ENCODE peak calls at places on chromosomes 11 and 22, in eight cellular contexts. H, Y, R, C, G, T, S and P are unnamed samples.

GRCh38 chr11:70158201-70158600 is 44.9 kb upstream of the FADD start:
- DNase-seq in T (no peak), R (peak), G (peak), S (peak), H (peak), Y (no peak), C (no peak), P (no peak)

GRCh38 chr11:75576445-75577049 is 14.5 kb downstream of the SERPINH1 start:
- DNase-seq in S (no peak), G (no peak), T (peak), H (no peak), Y (peak), R (no peak), C (no peak), P (peak)

GRCh38 chr11:114812698-114813097 is 134.4 kb downstream of the NXPE2 start:
- DNase-seq in S (no peak), T (no peak), Y (no peak), C (no peak), G (no peak), R (no peak), H (no peak), P (no peak)

GRCh38 chr11:47593492-47593933 is 698 bp downstream of the C1QTNF4 start:
- DNase-seq in C (no peak), Y (no peak), S (no peak), T (peak), G (no peak), H (no peak), R (no peak), P (no peak)

GRCh38 chr11:10002221-10002620 is 291.8 kb downstream of the SBF2 start:
- DNase-seq in T (no peak), H (no peak), R (no peak), S (no peak), Y (no peak), C (no peak), G (no peak), P (no peak)

GRCh38 chr11:554824-555499 is 5.6 kb downstream of the LMNTD2 start:
- DNase-seq in R (peak), Y (peak), C (no peak), G (no peak), T (peak), H (peak), S (peak), P (no peak)

GRCh38 chr11:57255618-57256017 is 18.6 kb upstream of the APLNR start:
- DNase-seq in T (no peak), S (no peak), Y (no peak), H (no peak), R (no peak), G (no peak), C (no peak), P (no peak)

GRCh38 chr11:35402751-35403454 is 16.5 kb downstream of the SLC1A2 start:
- DNase-seq in C (no peak), Y (no peak), S (no peak), H (no peak), G (no peak), R (no peak), T (no peak), P (no peak)

GRCh38 chr11:74014880-74015279 is 6.0 kb upstream of the UCP3 start:
- DNase-seq in T (no peak), S (no peak), R (no peak), H (no peak), G (no peak), Y (no peak), C (no peak), P (no peak)

GRCh38 chr11:65639623-65640482 is 2.0 kb downstream of the SIPA1 start:
- DNase-seq in T (peak), H (no peak), G (no peak), Y (peak), C (no peak), R (no peak), S (no peak), P (no peak)

GRCh38 chr22:36860438-36860820 is 377 bp upstream of the NCF4 start:
- DNase-seq in Y (no peak), S (no peak), T (peak), G (no peak), C (no peak), H (no peak), R (no peak), P (no peak)

GRCh38 chr11:12560861-12561260 is 113.4 kb upstream of the TEAD1 start:
- DNase-seq in T (no peak), S (no peak), C (no peak), G (no peak), Y (no peak), R (no peak), H (no peak), P (no peak)

GRCh38 chr11:45373506-45373905 is 87.4 kb upstream of the SYT13 start:
- DNase-seq in G (no peak), S (no peak), H (no peak), R (no peak), Y (no peak), T (no peak), C (no peak), P (no peak)

GRCh38 chr22:48940988-48941902 is 886.4 kb downstream of the BRD1 start:
- DNase-seq in C (no peak), Y (peak), H (no peak), R (no peak), G (no peak), S (no peak), T (no peak), P (no peak)

GRCh38 chr11:33772300-33772699 is 2.0 kb downstream of the FBXO3 start:
- DNase-seq in G (no peak), H (no peak), C (no peak), T (no peak), Y (no peak), S (no peak), R (no peak), P (no peak)

GRCh38 chr11:92776676-92777075 is 192.8 kb upstream of the MTNR1B start:
- DNase-seq in Y (no peak), S (no peak), H (no peak), G (no peak), T (no peak), C (no peak), R (no peak), P (no peak)

GRCh38 chr22:43187171-43188099 is 501 bp upstream of the TTLL12 start:
- DNase-seq in G (peak), R (peak), H (peak), S (peak), C (peak), T (peak), Y (peak), P (peak)

GRCh38 chr22:43188829-43189545 is 2.1 kb upstream of the TTLL12 start:
- DNase-seq in S (no peak), H (no peak), G (no peak), R (no peak), T (no peak), Y (no peak), C (no peak), P (no peak)

GRCh38 chr22:43185860-43186261 is 1.1 kb downstream of the TTLL12 start:
- DNase-seq in R (peak), G (peak), C (peak), T (no peak), Y (peak), S (peak), H (peak), P (no peak)

GRCh38 chr22:43183496-43184263 is 3.3 kb downstream of the TTLL12 start:
- DNase-seq in G (no peak), S (no peak), H (no peak), Y (no peak), T (no peak), C (no peak), R (no peak), P (no peak)

DNA sequence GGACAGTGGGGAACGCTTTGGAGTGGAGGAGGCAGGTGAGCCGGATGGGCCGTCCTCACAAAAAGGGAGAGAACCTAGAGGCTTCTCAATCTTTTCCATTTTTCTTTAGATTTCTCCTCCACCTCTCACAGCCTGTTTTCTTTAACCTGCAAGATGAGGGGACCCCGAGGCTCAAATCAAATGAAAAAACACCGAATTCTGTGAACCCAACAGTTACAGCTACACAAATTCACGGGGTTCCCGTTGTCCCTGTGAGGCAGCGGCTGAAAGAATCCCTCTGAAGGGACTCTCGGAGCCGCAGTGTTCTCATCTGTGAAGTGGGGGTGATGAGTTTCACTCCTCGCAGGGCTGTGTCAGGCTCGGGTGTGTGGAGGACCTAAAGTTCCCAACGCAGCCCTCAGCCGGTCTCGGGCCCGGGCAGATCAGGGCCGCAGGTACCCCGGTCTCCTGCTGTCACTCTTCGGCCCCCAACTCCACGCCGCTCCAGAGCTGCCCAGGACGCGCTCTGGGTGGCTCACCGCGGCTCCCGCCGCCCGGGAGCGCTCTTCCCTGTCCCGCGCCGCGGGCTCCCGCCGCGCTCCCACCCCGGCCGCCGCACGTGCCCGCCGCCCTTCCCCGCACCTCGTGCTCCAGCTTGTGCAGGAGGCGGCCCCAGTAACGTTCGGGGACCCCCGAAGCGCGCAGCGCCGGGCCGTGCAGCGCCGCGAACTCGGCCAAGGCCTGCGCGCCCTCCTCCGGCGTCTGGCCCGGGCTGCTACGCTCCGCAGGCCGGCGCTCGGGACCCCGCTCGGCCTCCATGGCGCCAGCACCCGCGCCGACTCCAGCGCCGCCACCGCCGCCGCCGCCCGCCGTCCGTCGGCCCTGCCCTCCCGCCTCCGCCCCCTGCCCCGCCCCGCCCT is at the start of gene TTLL12:
- DNase-seq in C (peak), T (peak), Y (peak), H (peak), R (no peak), G (no peak), S (peak), P (no peak)
- TF ChIP-seq POLR2A in C (peak), T (no peak), Y (no peak), H (peak), R (peak), G (peak), S (peak), P (peak)

GRCh38 chr22:17628304-17629166 is at the start of gene ATP6V1E1:
- DNase-seq in T (peak), Y (peak), C (peak), H (peak), S (peak), G (peak), R (peak), P (peak)
- TF ChIP-seq POLR2A in T (no peak), Y (peak), C (peak), H (peak), S (peak), G (peak), R (peak), P (peak)

GRCh38 chr22:42078469-42079318 is 806 bp upstream of the SMDT1 start:
- DNase-seq in T (no peak), G (peak), Y (no peak), H (peak), C (peak), R (no peak), S (no peak), P (peak)

GRCh38 chr22:42076764-42077485 is 2.6 kb upstream of the SMDT1 start:
- DNase-seq in T (peak), G (no peak), Y (no peak), R (no peak), C (no peak), H (no peak), S (no peak), P (no peak)

GRCh38 chr22:42077486-42078125 is 1.9 kb upstream of the SMDT1 start:
- DNase-seq in R (no peak), Y (no peak), H (no peak), T (peak), S (no peak), C (no peak), G (no peak), P (no peak)

GRCh38 chr22:42080287-42080686 is 787 bp downstream of the SMDT1 start:
- DNase-seq in S (no peak), Y (peak), G (no peak), H (no peak), R (no peak), C (no peak), T (peak), P (no peak)

DNA sequence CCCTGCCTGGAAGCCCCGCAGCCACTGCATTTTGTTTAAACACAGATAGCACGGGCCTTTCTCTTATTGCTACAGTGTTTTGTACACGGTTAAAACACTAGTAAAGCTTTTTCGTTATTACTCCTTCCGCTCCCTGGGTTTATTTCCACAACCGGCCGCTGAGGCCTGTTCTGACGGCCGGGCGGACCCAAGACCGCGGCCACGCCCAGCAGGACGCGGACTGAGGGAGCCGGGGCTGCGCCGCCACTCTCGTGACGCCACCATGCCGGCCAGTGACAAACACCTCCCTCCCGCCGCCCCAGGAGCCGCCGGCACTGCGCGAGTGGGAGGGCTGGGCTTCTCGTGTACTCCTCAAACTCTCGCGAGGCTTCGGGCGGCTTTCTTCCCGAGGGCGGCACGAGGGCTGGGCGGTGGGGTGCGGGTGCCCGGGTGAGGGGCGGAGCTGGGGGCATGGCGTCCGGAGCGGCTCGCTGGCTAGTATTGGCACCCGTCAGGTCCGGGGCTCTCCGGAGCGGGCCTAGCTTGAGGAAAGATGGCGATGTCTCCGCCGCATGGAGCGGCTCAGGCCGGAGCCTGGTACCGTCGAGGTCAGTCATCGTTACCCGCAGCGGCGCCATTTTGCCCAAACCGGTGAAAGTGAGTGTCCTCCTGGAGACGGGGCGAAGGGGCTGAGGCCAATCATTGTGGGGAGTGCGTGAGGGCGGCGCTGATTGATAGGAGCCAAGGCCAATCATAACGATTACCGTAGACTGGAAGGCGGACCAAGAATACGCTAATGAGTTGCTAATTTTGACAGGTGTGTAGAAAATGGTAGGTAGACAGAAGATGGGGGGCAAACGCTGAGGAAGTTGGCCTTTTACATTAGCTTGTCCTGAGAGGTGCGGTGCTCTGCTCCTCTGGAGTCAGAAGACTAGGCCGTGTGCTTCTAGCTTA is at the start of gene SMDT1:
- DNase-seq in R (peak), T (peak), C (peak), H (peak), S (peak), Y (peak), G (peak), P (peak)
- TF ChIP-seq POLR2A in R (peak), T (peak), C (peak), H (peak), S (peak), Y (peak), G (peak), P (peak)

DNA sequence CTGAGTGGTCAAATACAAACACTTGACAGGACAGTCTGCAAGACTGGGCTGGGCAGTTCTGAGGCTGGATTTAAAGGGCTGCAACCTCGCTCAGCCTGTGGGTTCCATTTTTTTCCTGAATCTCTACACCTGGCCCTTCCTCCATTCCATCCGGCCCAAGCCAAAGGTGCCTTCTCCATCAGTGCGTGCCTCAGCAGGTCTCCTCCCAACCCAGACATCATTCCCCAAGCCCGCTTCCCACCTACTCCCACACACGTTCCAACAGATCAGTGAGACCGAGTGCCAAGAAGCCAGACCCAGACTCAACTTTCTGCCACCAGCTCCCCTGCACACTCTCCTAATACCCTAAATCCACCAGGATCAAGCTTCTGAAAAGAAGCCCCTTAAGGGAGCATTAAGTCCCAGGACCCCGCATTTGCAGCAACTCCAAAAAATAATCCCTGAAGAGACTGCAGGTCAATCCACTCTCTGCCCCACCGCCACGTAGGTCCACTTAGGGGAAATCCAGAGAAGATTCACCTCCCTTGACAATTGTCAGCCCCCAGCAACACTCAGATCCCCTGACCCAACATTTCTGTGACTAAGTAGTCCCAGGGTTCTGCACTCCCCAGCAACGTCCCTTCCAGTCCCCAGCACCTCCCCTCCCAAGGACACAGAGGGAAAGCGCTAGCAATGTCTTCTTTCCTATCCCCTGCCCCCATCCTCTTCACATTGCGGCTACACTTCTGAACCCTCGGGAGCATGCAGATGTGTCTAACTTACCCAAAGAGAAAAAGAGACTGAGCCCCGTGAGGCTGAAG is 639 bp downstream of the SCN2B start:
- DNase-seq in Y (no peak), R (no peak), T (no peak), H (no peak), S (no peak), C (no peak), G (no peak), P (no peak)
- TF ChIP-seq POLR2A in Y (no peak), R (no peak), T (no peak), H (no peak), S (no peak), C (no peak), G (no peak), P (no peak)

DNA sequence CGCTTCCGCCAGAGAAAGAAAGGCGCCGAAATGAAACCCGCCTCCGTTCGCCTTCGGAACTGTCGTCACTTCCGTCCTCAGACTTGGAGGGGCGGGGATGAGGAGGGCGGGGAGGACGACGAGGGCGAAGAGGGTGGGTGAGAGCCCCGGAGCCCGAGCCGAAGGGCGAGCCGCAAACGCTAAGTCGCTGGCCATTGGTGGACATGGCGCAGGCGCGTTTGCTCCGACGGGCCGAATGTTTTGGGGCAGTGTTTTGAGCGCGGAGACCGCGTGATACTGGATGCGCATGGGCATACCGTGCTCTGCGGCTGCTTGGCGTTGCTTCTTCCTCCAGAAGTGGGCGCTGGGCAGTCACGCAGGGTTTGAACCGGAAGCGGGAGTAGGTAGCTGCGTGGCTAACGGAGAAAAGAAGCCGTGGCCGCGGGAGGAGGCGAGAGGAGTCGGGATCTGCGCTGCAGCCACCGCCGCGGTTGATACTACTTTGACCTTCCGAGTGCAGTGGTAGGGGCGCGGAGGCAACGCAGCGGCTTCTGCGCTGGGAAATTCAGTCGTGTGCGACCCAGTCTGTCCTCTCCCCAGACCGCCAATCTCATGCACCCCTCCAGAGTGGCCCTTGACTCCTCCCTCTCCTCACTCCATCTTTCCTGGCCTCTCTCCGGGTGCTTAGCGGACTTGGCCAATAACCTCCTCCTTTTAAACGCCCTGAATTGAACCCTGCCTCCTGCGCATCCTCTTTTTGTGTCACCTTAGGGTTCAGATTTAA is at the start of gene ATM:
- DNase-seq in C (peak), Y (peak), S (peak), G (peak), T (peak), H (peak), R (peak), P (peak)
- TF ChIP-seq POLR2A in C (peak), Y (peak), S (peak), G (peak), T (no peak), H (peak), R (peak), P (peak)

DNA sequence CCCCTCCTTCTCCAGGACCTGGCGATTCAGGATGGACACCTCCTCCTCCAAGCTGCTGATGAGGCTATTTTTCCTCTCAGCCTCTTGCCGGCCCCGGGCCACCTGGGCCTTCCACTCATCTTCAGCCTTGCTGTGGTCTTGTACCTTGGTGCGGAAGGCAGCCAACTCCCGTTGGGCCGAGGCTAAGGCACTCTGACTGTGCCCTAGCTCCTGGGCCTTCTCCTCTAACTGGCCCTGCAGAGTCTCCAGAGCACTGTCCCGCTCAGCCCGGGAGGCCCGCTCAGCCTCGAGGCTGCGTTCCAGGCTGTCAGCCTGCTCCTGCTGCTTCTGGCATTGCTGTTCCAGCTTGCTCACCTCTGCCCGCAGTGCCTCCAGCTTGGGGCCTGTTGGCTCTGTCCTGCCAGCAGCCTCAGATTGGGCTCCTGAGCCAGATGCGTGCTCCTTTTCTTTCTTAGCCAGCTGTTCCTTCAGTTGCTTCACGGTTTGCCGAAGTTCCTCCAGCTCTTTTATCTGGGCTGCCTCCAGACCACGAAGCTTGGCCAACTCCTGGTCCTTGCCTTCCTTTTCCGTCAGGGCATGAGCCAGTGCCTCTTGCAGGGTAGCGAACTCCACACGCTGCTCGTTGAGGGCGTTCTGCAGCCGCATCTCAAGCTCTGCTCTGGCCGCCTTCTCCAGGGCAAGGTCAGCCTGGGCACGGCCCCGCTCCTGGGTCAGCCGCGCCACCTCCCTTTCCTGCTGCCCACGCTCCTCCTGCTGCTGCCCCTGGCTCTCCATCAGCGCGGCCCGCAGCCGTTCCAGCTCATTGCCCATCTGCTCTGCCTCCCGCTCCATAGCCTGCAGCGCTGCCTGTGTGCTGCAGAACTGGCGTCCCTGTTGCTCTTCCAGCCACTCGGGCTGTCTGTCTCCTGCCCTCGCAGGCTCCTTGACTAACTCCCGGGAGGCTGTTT is 15.3 kb downstream of the IL18BP start:
- DNase-seq in S (no peak), C (no peak), R (no peak), G (no peak), Y (no peak), T (no peak), H (no peak), P (no peak)
- TF ChIP-seq POLR2A in S (no peak), C (no peak), R (no peak), G (no peak), Y (no peak), T (no peak), H (no peak), P (no peak)